ENCODE peak calls at places on chromosome 21, in five cellular contexts. One of them, this sample, is unnamed.

GRCh38 chr21:33642896-33643657 is 776 bp downstream of the ITSN1 start:
- DNase-seq in fibroblast of pulmonary artery: no peak
- DNase-seq in OCI-LY7: peak; percentile 19
- DNase-seq in hepatocyte: peak; percentile 63
- DNase-seq in WTC11: peak; percentile 60
- DNase-seq in this sample: peak; percentile 32

GRCh38 chr21:44749759-44750674 is 38.6 kb upstream of the TSPEAR start:
- DNase-seq in hepatocyte: no peak
- DNase-seq in OCI-LY7: no peak
- DNase-seq in fibroblast of pulmonary artery: no peak
- DNase-seq in WTC11: no peak
- DNase-seq in this sample: no peak

GRCh38 chr21:36186506-36187399 is 30.1 kb downstream of the DOP1B start:
- DNase-seq in OCI-LY7: no peak
- DNase-seq in WTC11: peak; percentile 20
- DNase-seq in hepatocyte: no peak
- DNase-seq in fibroblast of pulmonary artery: no peak
- DNase-seq in this sample: no peak

GRCh38 chr21:34941162-34941561 is 107.9 kb downstream of the RUNX1 start:
- DNase-seq in hepatocyte: no peak
- DNase-seq in fibroblast of pulmonary artery: no peak
- DNase-seq in WTC11: no peak
- DNase-seq in OCI-LY7: no peak
- DNase-seq in this sample: no peak

GRCh38 chr21:35637431-35637830 is 422.9 kb downstream of the SETD4 start:
- DNase-seq in OCI-LY7: no peak
- DNase-seq in hepatocyte: no peak
- DNase-seq in WTC11: no peak
- DNase-seq in fibroblast of pulmonary artery: peak; percentile 66
- DNase-seq in this sample: no peak

GRCh38 chr21:28489197-28489596 is 503.5 kb downstream of the LTN1 start:
- DNase-seq in fibroblast of pulmonary artery: no peak
- DNase-seq in hepatocyte: no peak
- DNase-seq in OCI-LY7: no peak
- DNase-seq in WTC11: no peak
- DNase-seq in this sample: no peak

GRCh38 chr21:45177039-45177438 is 102.7 kb downstream of the ADARB1 start:
- DNase-seq in OCI-LY7: no peak
- DNase-seq in WTC11: no peak
- DNase-seq in fibroblast of pulmonary artery: no peak
- DNase-seq in hepatocyte: no peak
- DNase-seq in this sample: no peak

GRCh38 chr21:36127250-36127904 is 7.5 kb upstream of the CBR3 start:
- DNase-seq in fibroblast of pulmonary artery: no peak
- DNase-seq in hepatocyte: no peak
- DNase-seq in WTC11: no peak
- DNase-seq in OCI-LY7: no peak
- DNase-seq in this sample: no peak

GRCh38 chr21:36788116-36788515 is 89.2 kb downstream of the SIM2 start:
- DNase-seq in WTC11: no peak
- DNase-seq in hepatocyte: peak; percentile 72
- DNase-seq in fibroblast of pulmonary artery: peak; percentile 22
- DNase-seq in OCI-LY7: no peak
- DNase-seq in this sample: no peak

GRCh38 chr21:33761104-33762036 is 119.1 kb downstream of the ITSN1 start:
- DNase-seq in fibroblast of pulmonary artery: peak; percentile 97
- DNase-seq in hepatocyte: peak; percentile 79
- DNase-seq in WTC11: no peak
- DNase-seq in OCI-LY7: no peak
- DNase-seq in this sample: no peak

GRCh38 chr21:36059823-36060158 is 535 bp downstream of the SETD4 start:
- DNase-seq in fibroblast of pulmonary artery: no peak
- DNase-seq in hepatocyte: peak; percentile 70
- DNase-seq in OCI-LY7: no peak
- DNase-seq in WTC11: peak; percentile 53
- DNase-seq in this sample: no peak

GRCh38 chr21:44360174-44360573 is 6.8 kb downstream of the TRPM2 start:
- DNase-seq in WTC11: no peak
- DNase-seq in fibroblast of pulmonary artery: no peak
- DNase-seq in OCI-LY7: no peak
- DNase-seq in hepatocyte: no peak
- DNase-seq in this sample: no peak

GRCh38 chr21:38914531-38915385 is 109.0 kb downstream of the ETS2 start:
- DNase-seq in WTC11: no peak
- DNase-seq in OCI-LY7: no peak
- DNase-seq in fibroblast of pulmonary artery: peak; percentile 38
- DNase-seq in hepatocyte: peak; percentile 46
- DNase-seq in this sample: peak; percentile 38

GRCh38 chr21:44891631-44892031 is 18.1 kb upstream of the PTTG1IP start:
- DNase-seq in WTC11: no peak
- DNase-seq in fibroblast of pulmonary artery: no peak
- DNase-seq in hepatocyte: no peak
- DNase-seq in OCI-LY7: no peak
- DNase-seq in this sample: no peak

GRCh38 chr21:36703123-36703522 is 4.2 kb downstream of the SIM2 start:
- DNase-seq in hepatocyte: no peak
- DNase-seq in fibroblast of pulmonary artery: no peak
- DNase-seq in WTC11: no peak
- DNase-seq in OCI-LY7: no peak
- DNase-seq in this sample: no peak

GRCh38 chr21:44836666-44837471 is 19.0 kb upstream of the SUMO3 start:
- DNase-seq in hepatocyte: peak; percentile 77
- DNase-seq in WTC11: no peak
- DNase-seq in fibroblast of pulmonary artery: peak; percentile 50
- DNase-seq in OCI-LY7: no peak
- DNase-seq in this sample: no peak

GRCh38 chr21:43340491-43341348 is 86.2 kb downstream of the SIK1 start:
- DNase-seq in OCI-LY7: no peak
- DNase-seq in fibroblast of pulmonary artery: peak; percentile 93
- DNase-seq in WTC11: no peak
- DNase-seq in hepatocyte: peak; percentile 91
- DNase-seq in this sample: no peak

GRCh38 chr21:45366476-45366875 is 38.5 kb upstream of the COL18A1 start:
- DNase-seq in hepatocyte: no peak
- DNase-seq in fibroblast of pulmonary artery: no peak
- DNase-seq in OCI-LY7: no peak
- DNase-seq in WTC11: no peak
- DNase-seq in this sample: no peak

GRCh38 chr21:26790289-26790688 is 54.9 kb downstream of the ADAMTS1 start:
- DNase-seq in WTC11: no peak
- DNase-seq in OCI-LY7: no peak
- DNase-seq in fibroblast of pulmonary artery: no peak
- DNase-seq in hepatocyte: no peak
- DNase-seq in this sample: no peak

GRCh38 chr21:36430841-36431240 is 45.6 kb downstream of the CHAF1B start:
- DNase-seq in OCI-LY7: no peak
- DNase-seq in hepatocyte: no peak
- DNase-seq in fibroblast of pulmonary artery: peak; percentile 48
- DNase-seq in WTC11: no peak
- DNase-seq in this sample: no peak

DNA sequence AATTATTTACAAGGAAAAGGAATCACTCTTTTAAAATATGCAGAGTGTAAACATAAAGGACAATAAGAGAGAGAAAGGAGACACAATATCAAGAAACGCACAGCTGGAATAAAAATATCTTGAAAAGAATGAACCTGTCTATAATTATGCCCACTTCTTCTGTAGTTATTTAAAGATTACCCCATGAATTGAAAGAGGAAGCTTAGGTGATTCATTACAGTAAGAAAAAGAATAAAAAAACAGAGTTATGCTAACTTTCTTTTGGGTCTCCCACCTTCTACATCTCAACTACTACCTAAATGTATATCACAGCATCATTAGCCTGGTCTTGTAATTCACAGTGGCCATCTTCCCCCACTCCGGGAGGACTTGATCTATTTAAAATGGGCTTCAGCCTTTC is 182.1 kb downstream of the MRPL39 start:
- DNase-seq in hepatocyte: no peak
- DNase-seq in OCI-LY7: no peak
- DNase-seq in fibroblast of pulmonary artery: no peak
- DNase-seq in WTC11: no peak
- DNase-seq in this sample: no peak
- TF ChIP-seq CTCF in hepatocyte: no peak
- TF ChIP-seq CTCF in OCI-LY7: no peak
- TF ChIP-seq CTCF in fibroblast of pulmonary artery: no peak
- TF ChIP-seq CTCF in WTC11: no peak
- TF ChIP-seq CTCF in this sample: no peak

DNA sequence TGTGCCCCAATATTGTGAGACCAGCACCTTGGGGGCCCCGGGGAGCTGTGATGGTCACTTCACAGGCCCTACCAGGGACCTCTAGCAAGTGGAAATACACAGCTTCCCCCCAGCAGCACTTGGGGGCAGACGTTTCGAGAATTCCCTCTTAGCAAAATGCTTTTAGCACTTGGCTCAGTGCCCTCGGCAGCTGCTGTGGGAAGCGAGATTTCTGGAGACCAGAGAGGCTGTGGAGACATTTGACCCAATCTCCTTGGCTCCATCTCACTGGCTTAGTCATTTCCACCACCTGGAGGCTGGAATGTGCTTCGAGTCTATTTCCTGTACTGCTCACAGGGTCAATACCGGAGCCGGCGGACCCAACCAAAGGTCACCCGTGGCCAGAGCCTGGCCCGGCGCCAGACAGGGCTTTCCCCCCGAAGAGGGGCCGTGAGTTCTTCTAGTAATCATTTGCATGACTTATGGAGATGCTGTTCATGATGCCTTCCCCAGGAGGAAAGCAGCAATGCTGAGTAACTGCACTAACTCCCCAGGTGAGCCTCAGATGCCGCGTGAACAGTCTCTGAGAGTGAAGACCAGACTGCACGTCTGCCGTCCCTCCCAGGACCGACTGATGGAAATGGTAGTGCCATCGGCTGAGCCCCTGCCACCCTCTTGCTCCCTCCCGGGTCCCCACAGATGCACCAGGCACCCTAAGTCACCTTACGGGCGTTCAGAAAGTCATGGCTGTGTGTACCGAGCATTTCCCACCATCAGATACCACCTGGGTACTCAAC is 4.4 kb upstream of the C2CD2 start:
- DNase-seq in OCI-LY7: no peak
- DNase-seq in WTC11: no peak
- DNase-seq in fibroblast of pulmonary artery: peak; percentile 93
- DNase-seq in hepatocyte: peak; percentile 63
- DNase-seq in this sample: no peak
- TF ChIP-seq CTCF in OCI-LY7: no peak
- TF ChIP-seq CTCF in WTC11: no peak
- TF ChIP-seq CTCF in fibroblast of pulmonary artery: peak; percentile 38
- TF ChIP-seq CTCF in hepatocyte: peak; percentile 34
- TF ChIP-seq CTCF in this sample: no peak

GRCh38 chr21:15894596-15894995 is 164.8 kb downstream of the USP25 start:
- DNase-seq in hepatocyte: no peak
- DNase-seq in fibroblast of pulmonary artery: peak; percentile 51
- DNase-seq in OCI-LY7: no peak
- DNase-seq in WTC11: no peak
- DNase-seq in this sample: no peak
- TF ChIP-seq CTCF in hepatocyte: peak; percentile 71
- TF ChIP-seq CTCF in fibroblast of pulmonary artery: peak; percentile 36
- TF ChIP-seq CTCF in OCI-LY7: peak; percentile 69
- TF ChIP-seq CTCF in WTC11: no peak
- TF ChIP-seq CTCF in this sample: no peak

GRCh38 chr21:21003701-21004100 is 5.5 kb downstream of the NCAM2 start:
- DNase-seq in WTC11: peak; percentile 24
- DNase-seq in OCI-LY7: peak; percentile 1
- DNase-seq in fibroblast of pulmonary artery: peak; percentile 48
- DNase-seq in hepatocyte: peak; percentile 37
- DNase-seq in this sample: no peak
- TF ChIP-seq CTCF in WTC11: peak; percentile 41
- TF ChIP-seq CTCF in OCI-LY7: peak; percentile 60
- TF ChIP-seq CTCF in fibroblast of pulmonary artery: peak; percentile 41
- TF ChIP-seq CTCF in hepatocyte: peak; percentile 56
- TF ChIP-seq CTCF in this sample: peak; percentile 48